ENCODE peak calls at places on chromosome 7, in five cellular contexts. K is CD8-positive, alpha-beta T cell; Y is activated gamma-delta T cell treated with Interleukin-2 at 50 U/mL for 16 hours; F is foreskin keratinocyte; N is endothelial cell of umbilical vein. S is an unnamed sample.

GRCh38 chr7:82700739-82701138 is 257.2 kb upstream of the CACNA2D1 start:
- DNase-seq in F (no peak), N (no peak), K (no peak), Y (no peak), S (no peak)

GRCh38 chr7:2069472-2069860 is 163.3 kb downstream of the MAD1L1 start:
- DNase-seq in F (no peak), N (no peak), Y (no peak), K (no peak), S (no peak)

GRCh38 chr7:132084776-132085388 is 491.4 kb downstream of the PLXNA4 start:
- DNase-seq in N (no peak), K (no peak), F (no peak), Y (no peak), S (no peak)

GRCh38 chr7:50421043-50421442 is 29.1 kb downstream of the FIGNL1 start:
- DNase-seq in F (no peak), K (no peak), N (no peak), Y (no peak), S (no peak)

GRCh38 chr7:12945901-12946300 is 258.5 kb downstream of the ARL4A start:
- DNase-seq in F (no peak), Y (no peak), N (no peak), K (no peak), S (no peak)

GRCh38 chr7:150927954-150928340 is 50.2 kb downstream of the KCNH2 start:
- DNase-seq in F (peak; percentile 26), N (no peak), Y (no peak), K (no peak), S (no peak)

GRCh38 chr7:123929107-123929506 is 4.1 kb downstream of the SPAM1 start:
- DNase-seq in F (peak; percentile 68), N (no peak), Y (no peak), K (no peak), S (peak; percentile 37)

GRCh38 chr7:116258734-116259133 is 48.4 kb downstream of the TES start:
- DNase-seq in F (peak; percentile 60), N (peak; percentile 85), K (no peak), Y (peak; percentile 11), S (peak; percentile 54)

GRCh38 chr7:83301416-83301815 is 138.7 kb upstream of the PCLO start:
- DNase-seq in F (peak; percentile 15), Y (no peak), K (no peak), N (peak; percentile 90), S (no peak)

GRCh38 chr7:1647961-1648631 is 22.0 kb upstream of the ELFN1 start:
- DNase-seq in K (no peak), Y (no peak), F (no peak), N (no peak), S (no peak)

GRCh38 chr7:40470817-40471216 is 336.0 kb downstream of the SUGCT start:
- DNase-seq in F (no peak), K (no peak), N (no peak), Y (no peak), S (no peak)

GRCh38 chr7:140229591-140230516 is 53.1 kb upstream of the KDM7A start:
- DNase-seq in K (peak; percentile 88), F (no peak), N (no peak), Y (peak; percentile 74), S (no peak)

GRCh38 chr7:80385512-80385911 is 126.4 kb downstream of the GNAT3 start:
- DNase-seq in Y (no peak), N (peak; percentile 82), K (no peak), F (no peak), S (no peak)

GRCh38 chr7:69276011-69276729 is 322.1 kb upstream of the AUTS2 start:
- DNase-seq in F (no peak), Y (no peak), N (no peak), K (no peak), S (no peak)

GRCh38 chr7:36840930-36841329 is 116.6 kb upstream of the AOAH start:
- DNase-seq in K (no peak), Y (no peak), N (no peak), F (no peak), S (no peak)

GRCh38 chr7:143229054-143229790 is 7.4 kb downstream of the TAS2R40 start:
- DNase-seq in N (no peak), F (no peak), Y (no peak), K (no peak), S (no peak)

GRCh38 chr7:27238979-27239779 is 3.4 kb upstream of the EVX1 start:
- DNase-seq in N (no peak), F (no peak), Y (no peak), K (no peak), S (no peak)

GRCh38 chr7:151251926-151252835 is 3.7 kb upstream of the SMARCD3 start:
- DNase-seq in Y (no peak), N (peak; percentile 62), K (no peak), F (peak; percentile 44), S (peak; percentile 54)

GRCh38 chr7:151012031-151012692 is 12.1 kb downstream of the ATG9B start:
- DNase-seq in Y (no peak), K (peak; percentile 1), F (no peak), N (no peak), S (no peak)

GRCh38 chr7:139679731-139680594 is 97.8 kb downstream of the HIPK2 start:
- DNase-seq in F (no peak), K (no peak), N (peak; percentile 77), Y (no peak), S (peak; percentile 37)

GRCh38 chr7:45881759-45882464 is 6.4 kb upstream of the IGFBP1 start:
- DNase-seq in K (no peak), F (peak; percentile 26), N (no peak), Y (no peak), S (no peak)

GRCh38 chr7:5382281-5383041 is 41.2 kb downstream of the TNRC18 start:
- DNase-seq in F (no peak), K (no peak), N (no peak), Y (no peak), S (no peak)

GRCh38 chr7:140876519-140877248 is 48.0 kb downstream of the BRAF start:
- DNase-seq in N (peak; percentile 50), K (no peak), Y (no peak), F (peak; percentile 60), S (no peak)

GRCh38 chr7:40015790-40016296 is 65.8 kb downstream of the CDK13 start:
- DNase-seq in F (peak; percentile 22), K (no peak), Y (no peak), N (peak; percentile 53), S (peak; percentile 49)

GRCh38 chr7:55005241-55005836 is 13.5 kb upstream of the EGFR start:
- DNase-seq in K (no peak), F (no peak), Y (no peak), N (no peak), S (no peak)

GRCh38 chr7:137967143-137968018 is 34.5 kb downstream of the CREB3L2 start:
- DNase-seq in K (no peak), F (peak; percentile 62), Y (no peak), N (peak; percentile 66), S (peak; percentile 28)

GRCh38 chr7:21910253-21910652 is 35.4 kb downstream of the CDCA7L start:
- DNase-seq in N (no peak), F (no peak), Y (no peak), K (no peak), S (no peak)

GRCh38 chr7:64618785-64619456 is 47.0 kb upstream of the ZNF107 start:
- DNase-seq in Y (peak; percentile 6), K (no peak), N (peak; percentile 41), F (peak; percentile 44), S (peak; percentile 22)

GRCh38 chr7:151850484-151851159 is 26.3 kb downstream of the PRKAG2 start:
- DNase-seq in N (no peak), Y (no peak), F (no peak), K (no peak), S (no peak)

GRCh38 chr7:27547401-27547800 is 115.3 kb downstream of the HIBADH start:
- DNase-seq in N (no peak), Y (no peak), K (no peak), F (no peak), S (no peak)

GRCh38 chr7:30510124-30511074 is 5.8 kb upstream of the GGCT start:
- DNase-seq in K (peak; percentile 36), F (peak; percentile 39), N (peak; percentile 64), Y (peak; percentile 13), S (peak; percentile 63)

GRCh38 chr7:4683043-4683883 is 1.2 kb downstream of the FOXK1 start:
- DNase-seq in K (peak; percentile 28), Y (peak; percentile 6), F (no peak), N (no peak), S (peak; percentile 16)

GRCh38 chr7:30163231-30163894 is 28.6 kb downstream of the MTURN start:
- DNase-seq in F (peak; percentile 86), K (peak; percentile 38), Y (peak; percentile 29), N (peak; percentile 62), S (no peak)

GRCh38 chr7:94909023-94909466 is 1.7 kb downstream of the PPP1R9A start:
- DNase-seq in K (no peak), Y (no peak), F (no peak), N (no peak), S (no peak)

GRCh38 chr7:85512802-85513201 is 325.9 kb upstream of the SEMA3D start:
- DNase-seq in F (no peak), N (no peak), K (no peak), Y (no peak), S (no peak)